ENCODE peak calls at places on chromosomes 5 and 9, in six cellular contexts. H is ascending aorta; W is endothelial cell of umbilical vein; B is sigmoid colon; P is upper lobe of right lung; A is effector memory CD4-positive, alpha-beta T cell. U is an unnamed sample. For H3K4me1 and H3K27me3, the result is how much of the 10 kb centered on the place peaks cover.

GRCh38 chr5:112551437-112552018 is 132.5 kb upstream of the EPB41L4A start:
- DNase-seq in H (no peak), W (peak), B (no peak), P (no peak), A (peak), U (no peak)

GRCh38 chr5:132180134-132180745 is 47.4 kb downstream of the P4HA2 start:
- DNase-seq in W (peak), H (no peak), A (no peak), B (no peak), P (no peak), U (no peak)

GRCh38 chr5:158637039-158637438 is 462.7 kb downstream of the EBF1 start:
- DNase-seq in A (no peak), P (no peak), H (no peak), W (no peak), B (no peak), U (no peak)

GRCh38 chr5:60671899-60672692 is 27.9 kb downstream of the DEPDC1B start:
- DNase-seq in P (no peak), W (no peak), A (no peak), B (no peak), H (no peak), U (no peak)

GRCh38 chr5:163408311-163408923 is 29.0 kb upstream of the CCNG1 start:
- DNase-seq in A (peak), W (peak), P (no peak), H (peak), B (peak), U (peak)

GRCh38 chr5:157689942-157690689 is 18.8 kb downstream of the C5orf52 start:
- DNase-seq in W (no peak), P (no peak), A (peak), H (no peak), B (no peak), U (no peak)

GRCh38 chr5:138241688-138242547 is 28.8 kb upstream of the CDC23 start:
- DNase-seq in P (peak), B (peak), H (no peak), A (no peak), W (peak), U (peak)

GRCh38 chr9:133727277-133727875 is 10.8 kb downstream of the SARDH start:
- DNase-seq in H (peak), A (no peak), W (no peak), P (peak), B (peak), U (no peak)

GRCh38 chr5:123033157-123033671 is 3.3 kb downstream of the PPIC start:
- DNase-seq in W (no peak), H (no peak), P (no peak), A (no peak), B (no peak), U (no peak)

GRCh38 chr5:100270323-100270771 is 264.8 kb upstream of the FAM174A start:
- DNase-seq in H (no peak), W (peak), B (no peak), A (no peak), P (no peak), U (no peak)

GRCh38 chr5:6937675-6938074 is 224.4 kb downstream of the TENT4A start:
- DNase-seq in B (no peak), A (no peak), W (no peak), P (no peak), H (no peak), U (no peak)

GRCh38 chr9:114244570-114244969 is 78.3 kb upstream of the ORM1 start:
- DNase-seq in W (no peak), P (no peak), B (no peak), H (no peak), A (no peak), U (no peak)

GRCh38 chr5:37838152-37838932 is 1.5 kb downstream of the GDNF start:
- DNase-seq in W (peak), B (peak), P (no peak), A (no peak), H (no peak), U (no peak)

GRCh38 chr9:18441245-18441644 is 32.7 kb upstream of the ADAMTSL1 start:
- DNase-seq in P (no peak), W (peak), A (no peak), B (no peak), H (no peak), U (no peak)

GRCh38 chr5:108842260-108842659 is 94.6 kb downstream of the FER start:
- DNase-seq in P (no peak), H (no peak), W (no peak), B (no peak), A (no peak), U (no peak)

GRCh38 chr5:107472620-107473064 is 198.1 kb downstream of the EFNA5 start:
- DNase-seq in H (no peak), W (no peak), A (no peak), P (no peak), B (no peak), U (no peak)

GRCh38 chr5:56514246-56514645 is 281.1 kb upstream of the ANKRD55 start:
- DNase-seq in H (no peak), B (no peak), P (no peak), W (no peak), A (no peak), U (no peak)
- H3K4me1 ChIP-seq in H (under half), B (under half), P (under half), W (under half), A (under half), U (under half)

GRCh38 chr5:148957591-148958202 is 105.2 kb downstream of the SH3TC2 start:
- DNase-seq in P (no peak), H (no peak), W (peak), A (peak), B (no peak), U (peak)
- H3K27ac ChIP-seq in P (no peak), H (no peak), W (no peak), A (no peak), B (no peak), U (no peak)

GRCh38 chr9:93823245-93824072 is 131.7 kb downstream of the BARX1 start:
- DNase-seq in H (no peak), P (no peak), B (no peak), W (no peak), A (no peak), U (no peak)

GRCh38 chr9:93820667-93821306 is 134.4 kb downstream of the BARX1 start:
- DNase-seq in A (no peak), W (no peak), P (no peak), B (no peak), H (no peak), U (no peak)

GRCh38 chr9:93819905-93820304 is 135.2 kb downstream of the BARX1 start:
- DNase-seq in W (no peak), P (no peak), A (no peak), H (no peak), B (no peak), U (no peak)

GRCh38 chr9:93821307-93821703 is 133.8 kb downstream of the BARX1 start:
- DNase-seq in A (no peak), H (no peak), P (no peak), W (no peak), B (no peak), U (no peak)

DNA sequence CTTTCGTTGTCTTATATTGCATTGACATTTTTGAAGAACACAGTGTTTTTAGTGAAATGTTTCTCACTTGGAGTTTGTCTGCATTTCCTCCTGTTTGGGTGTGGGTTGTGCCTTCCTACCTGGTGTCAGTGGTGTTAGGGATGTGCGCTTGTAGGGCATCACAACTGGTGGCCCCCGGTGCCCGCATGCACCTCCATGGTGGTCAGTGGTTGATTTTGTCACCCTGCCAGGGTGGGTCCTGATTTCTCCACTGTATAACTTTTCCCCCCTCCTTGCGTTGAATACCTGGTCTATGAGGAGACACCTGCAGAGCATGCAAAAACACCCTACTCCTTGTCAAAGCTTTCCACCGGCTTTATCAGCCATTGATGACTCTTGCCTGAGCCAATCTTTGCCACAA is 132.9 kb downstream of the BARX1 start:
- DNase-seq in A (no peak), B (no peak), P (peak), H (no peak), W (no peak), U (no peak)
- H3K27me3 ChIP-seq in A (under half), B (under half), P (under half), H (under half), W (under half), U (under half)

DNA sequence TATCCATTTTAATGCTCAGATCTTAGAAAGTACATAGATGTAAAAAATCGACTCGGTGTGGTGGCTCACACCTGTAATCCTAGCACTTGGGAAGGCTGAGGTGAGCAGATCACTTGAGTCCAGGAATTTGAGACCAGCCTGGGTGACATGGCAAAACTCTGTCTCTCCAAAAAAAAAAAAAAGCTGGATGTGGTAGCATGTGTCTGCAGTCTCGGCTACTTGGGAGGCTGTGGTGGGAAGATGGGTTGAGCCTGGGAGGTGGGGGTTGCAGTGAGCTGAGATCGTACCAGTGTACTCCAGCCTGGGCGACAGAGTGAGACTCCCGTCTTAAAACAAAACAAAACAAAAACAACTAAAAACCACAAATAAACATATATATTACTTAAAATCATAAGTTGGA is 61.4 kb downstream of the RASA1 start:
- DNase-seq in H (no peak), A (no peak), P (no peak), W (no peak), B (no peak), U (no peak)
- H3K4me1 ChIP-seq in H (under half), A (under half), P (under half), W (under half), B (under half), U (under half)

DNA sequence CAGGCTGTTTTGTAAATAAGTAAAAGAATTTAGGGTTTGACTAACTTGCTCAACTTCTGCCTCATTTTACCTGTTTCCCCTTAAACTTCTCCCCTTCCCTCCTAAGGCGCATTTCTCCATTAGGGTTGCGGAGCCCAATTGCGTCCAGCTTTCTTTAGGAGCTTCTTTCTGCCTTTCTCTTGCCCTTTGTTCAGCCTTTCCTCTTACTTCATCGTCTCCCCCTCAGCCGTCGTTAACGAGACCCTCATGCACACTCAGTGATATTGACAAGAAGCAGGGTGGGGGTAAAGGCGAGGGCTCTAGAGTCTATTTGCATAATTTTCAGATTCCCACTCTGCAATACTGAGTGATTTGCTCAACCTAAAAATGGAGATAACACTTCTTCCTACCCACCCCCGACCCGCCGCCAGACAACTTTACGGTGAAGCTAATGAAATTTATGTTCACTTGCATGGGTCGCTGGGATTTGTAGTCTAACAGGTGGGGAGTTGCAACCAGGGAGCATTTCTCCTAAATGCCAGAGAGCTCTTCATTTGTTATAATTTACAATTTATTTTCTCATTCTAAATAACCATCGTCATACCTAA is 1.3 kb upstream of the TBC1D2 start:
- DNase-seq in P (peak), A (peak), H (no peak), W (no peak), B (no peak), U (peak)
- H3K27ac ChIP-seq in P (peak), A (peak), H (peak), W (no peak), B (peak), U (peak)

DNA sequence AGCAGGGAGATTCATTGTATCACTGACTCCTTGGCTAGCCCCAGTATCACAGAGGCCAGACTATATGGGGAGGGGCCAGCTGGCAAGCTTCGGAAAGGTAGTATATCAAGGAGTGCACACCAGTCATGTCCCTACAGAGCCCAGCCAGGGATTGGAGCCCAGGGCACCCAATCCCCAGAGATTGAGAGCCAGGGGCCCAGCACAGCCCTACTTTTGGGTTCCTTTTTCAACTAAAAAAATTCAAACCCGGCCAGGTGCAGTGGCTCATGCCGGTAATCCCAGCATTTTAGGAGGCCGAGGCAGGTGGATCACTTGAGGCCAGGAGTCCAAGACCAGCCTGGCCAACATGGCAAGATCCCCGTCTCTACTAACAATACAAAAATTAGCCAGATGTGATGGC is 5.4 kb upstream of the MYORG start:
- DNase-seq in B (no peak), P (peak), W (no peak), H (no peak), A (no peak), U (no peak)
- H3K27me3 ChIP-seq in B (under half), P (under half), W (under half), H (under half), A (under half), U (under half)

GRCh38 chr5:34501033-34501432 is 155.1 kb upstream of the RAI14 start:
- DNase-seq in H (no peak), W (no peak), P (no peak), A (no peak), B (no peak), U (no peak)
- H3K4me1 ChIP-seq in H (under half), W (under half), P (half or more), A (under half), B (under half), U (under half)

DNA sequence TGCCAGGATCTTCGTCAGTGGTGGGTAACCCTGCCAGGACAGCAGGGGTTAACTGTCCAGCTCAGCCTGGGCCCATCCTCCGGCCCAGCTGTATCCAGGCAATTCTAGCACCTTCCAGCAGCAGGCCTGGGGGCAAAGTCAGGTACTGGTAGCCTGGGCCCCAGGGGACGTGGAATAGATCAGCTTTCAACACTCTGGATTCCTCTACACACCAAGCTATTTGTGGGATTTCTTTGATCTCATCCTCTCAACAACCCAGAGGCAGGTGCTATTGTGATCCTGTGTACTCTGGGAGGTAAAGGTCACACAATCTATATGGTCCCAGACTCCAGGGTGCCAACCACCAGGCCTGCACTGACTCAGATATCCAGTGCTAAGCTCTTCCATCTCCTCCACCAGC is 8.7 kb upstream of the SPOUT1 start:
- DNase-seq in A (no peak), P (no peak), H (no peak), B (no peak), W (no peak), U (no peak)
- H3K27ac ChIP-seq in A (no peak), P (no peak), H (no peak), B (no peak), W (no peak), U (no peak)

GRCh38 chr5:175690025-175690424 is 32.2 kb downstream of the HRH2 start:
- DNase-seq in W (no peak), B (peak), H (no peak), A (no peak), P (peak), U (no peak)
- H3K27me3 ChIP-seq in W (under half), B (under half), H (under half), A (under half), P (under half), U (under half)

GRCh38 chr9:136086213-136086881 is 8.7 kb downstream of the NACC2 start:
- DNase-seq in P (peak), B (peak), W (no peak), A (no peak), H (no peak), U (no peak)
- H3K4me1 ChIP-seq in P (half or more), B (under half), W (under half), A (under half), H (under half), U (under half)

U was measured in naive thymus-derived CD4-positive, alpha-beta T cell.